ENCODE peak calls at places on chromosomes 1 and 21, in seven cellular contexts. Q, D, H, R, B, L and O are unnamed samples.
A peak's percentile ranks its signal among the peaks of the same experiment; 100 is the strongest.

GRCh38 chr1:202122639-202123335 is at the start of gene GPR37L1:
- DNase-seq in R (no peak), D (no peak), L (no peak), B (peak; percentile 50), H (peak; percentile 75), Q (peak; percentile 56), O (no peak)

GRCh38 chr1:98870959-98871903 is 133.4 kb downstream of the PLPPR5 start:
- DNase-seq in R (no peak), Q (no peak), B (no peak), D (no peak), L (no peak), H (no peak), O (no peak)

GRCh38 chr1:206723500-206724472 is 39.1 kb downstream of the MAPKAPK2 start:
- DNase-seq in H (peak; percentile 79), R (no peak), L (no peak), Q (no peak), D (no peak), B (peak; percentile 86), O (no peak)

GRCh38 chr21:17554619-17555472 is 42.0 kb downstream of the CXADR start:
- DNase-seq in D (no peak), L (no peak), Q (no peak), B (peak; percentile 10), R (no peak), H (peak; percentile 27), O (peak; percentile 3)

GRCh38 chr21:45788635-45789506 is 145.3 kb downstream of the PCBP3 start:
- DNase-seq in Q (no peak), R (no peak), L (no peak), H (no peak), D (no peak), B (peak; percentile 29), O (no peak)

GRCh38 chr1:170891872-170892271 is 43.5 kb upstream of the MROH9 start:
- DNase-seq in L (no peak), B (no peak), H (no peak), R (peak; percentile 30), Q (no peak), D (no peak), O (no peak)

GRCh38 chr1:16960560-16961296 is 19.7 kb downstream of the MFAP2 start:
- DNase-seq in Q (peak; percentile 84), D (peak; percentile 94), B (peak; percentile 75), R (peak; percentile 94), L (peak; percentile 74), H (peak; percentile 87), O (peak; percentile 81)

GRCh38 chr1:6033986-6034749 is 11.5 kb upstream of the KCNAB2 start:
- DNase-seq in H (peak; percentile 37), B (peak; percentile 9), Q (no peak), L (no peak), R (peak; percentile 46), D (peak; percentile 75), O (peak; percentile 35)

GRCh38 chr1:43358121-43358745 is 548 bp upstream of the CDC20 start:
- DNase-seq in R (peak; percentile 64), B (peak; percentile 37), L (peak; percentile 39), Q (no peak), H (peak; percentile 72), D (no peak), O (peak; percentile 64)

GRCh38 chr1:199057284-199057683 is 418.4 kb downstream of the PTPRC start:
- DNase-seq in B (no peak), H (no peak), Q (no peak), R (no peak), D (no peak), L (no peak), O (no peak)

GRCh38 chr1:110436635-110437034 is 14.3 kb upstream of the PROK1 start:
- DNase-seq in Q (no peak), D (no peak), H (no peak), B (peak; percentile 17), L (no peak), R (no peak), O (no peak)

GRCh38 chr1:198167436-198167934 is 10.7 kb downstream of the NEK7 start:
- DNase-seq in Q (no peak), B (peak; percentile 51), D (no peak), L (no peak), R (no peak), H (no peak), O (peak; percentile 50)

GRCh38 chr1:208137144-208137682 is 107.0 kb downstream of the PLXNA2 start:
- DNase-seq in B (peak; percentile 56), L (no peak), H (no peak), D (no peak), Q (no peak), R (no peak), O (no peak)

GRCh38 chr1:185551008-185551407 is 183.2 kb upstream of the HMCN1 start:
- DNase-seq in D (no peak), H (no peak), Q (no peak), L (no peak), R (no peak), B (no peak), O (no peak)

GRCh38 chr1:169031566-169032224 is 74.8 kb upstream of the ATP1B1 start:
- DNase-seq in L (no peak), Q (no peak), D (no peak), B (no peak), R (no peak), H (no peak), O (no peak)

GRCh38 chr1:35005711-35006110 is 20.6 kb upstream of the TMEM35B start:
- DNase-seq in R (no peak), L (no peak), Q (no peak), H (no peak), D (no peak), B (no peak), O (no peak)

GRCh38 chr1:27099154-27099903 is 55.6 kb downstream of the SLC9A1 start:
- DNase-seq in Q (no peak), H (peak; percentile 71), R (peak; percentile 23), D (no peak), B (peak; percentile 83), L (no peak), O (no peak)

GRCh38 chr1:55893155-55893554 is 678.0 kb upstream of the USP24 start:
- DNase-seq in Q (no peak), B (peak; percentile 61), H (peak; percentile 71), R (no peak), D (no peak), L (no peak), O (peak; percentile 3)

GRCh38 chr1:153422450-153423068 is 6.2 kb downstream of the S100A7A start:
- DNase-seq in D (peak; percentile 71), R (peak; percentile 66), H (peak; percentile 48), B (peak; percentile 64), L (peak; percentile 26), Q (no peak), O (peak; percentile 81)

GRCh38 chr21:42356680-42357079 is 5.9 kb upstream of the TFF2 start:
- DNase-seq in H (no peak), R (no peak), Q (no peak), B (no peak), D (peak; percentile 9), L (no peak), O (peak; percentile 34)

GRCh38 chr1:22916469-22916817 is 56.2 kb downstream of the LACTBL1 start:
- DNase-seq in R (no peak), Q (no peak), L (no peak), D (no peak), H (no peak), B (no peak), O (no peak)

GRCh38 chr1:208557695-208558094 is 313.5 kb upstream of the PLXNA2 start:
- DNase-seq in Q (no peak), B (no peak), H (no peak), D (no peak), R (no peak), L (no peak), O (no peak)

GRCh38 chr1:51234721-51235425 is 1.2 kb upstream of the RNF11 start:
- DNase-seq in D (peak; percentile 68), H (peak; percentile 31), L (peak; percentile 39), R (peak; percentile 86), Q (no peak), B (peak; percentile 33), O (peak; percentile 93)
- TF ChIP-seq POLR2A in D (no peak), H (no peak), L (no peak), R (no peak), Q (no peak), B (no peak), O (no peak)

GRCh38 chr1:204072951-204073836 is at the start of gene SOX13:
- DNase-seq in D (peak; percentile 93), H (peak; percentile 91), R (peak; percentile 92), B (peak; percentile 85), L (no peak), Q (peak; percentile 80), O (peak; percentile 22)
- TF ChIP-seq POLR2A in D (peak; percentile 96), H (peak; percentile 97), R (peak; percentile 96), B (peak; percentile 71), L (no peak), Q (peak; percentile 83), O (no peak)

DNA sequence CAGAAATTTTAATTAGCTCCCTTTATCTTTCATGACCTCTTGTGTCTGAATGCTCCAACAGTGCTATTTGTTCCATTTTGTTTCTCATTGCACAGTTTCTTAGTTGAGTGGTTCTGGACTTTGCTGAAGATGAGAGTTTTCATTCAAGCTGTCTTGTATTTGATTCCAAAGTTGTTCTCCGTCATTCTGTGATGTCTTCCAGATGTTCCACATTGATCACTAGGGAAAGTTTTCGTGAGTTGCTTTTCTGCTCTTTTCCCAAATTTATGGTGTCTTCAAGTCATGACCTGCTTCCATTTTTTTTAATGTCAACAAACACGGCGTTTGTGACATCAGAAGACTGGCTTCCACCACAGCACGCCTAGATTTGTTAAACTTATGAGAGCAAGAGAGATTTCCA is 575.5 kb downstream of the MRPL39 start:
- DNase-seq in R (no peak), D (no peak), L (no peak), Q (no peak), B (no peak), H (no peak), O (no peak)
- TF ChIP-seq POLR2A in R (no peak), D (no peak), L (no peak), Q (no peak), B (no peak), H (no peak), O (no peak)

DNA sequence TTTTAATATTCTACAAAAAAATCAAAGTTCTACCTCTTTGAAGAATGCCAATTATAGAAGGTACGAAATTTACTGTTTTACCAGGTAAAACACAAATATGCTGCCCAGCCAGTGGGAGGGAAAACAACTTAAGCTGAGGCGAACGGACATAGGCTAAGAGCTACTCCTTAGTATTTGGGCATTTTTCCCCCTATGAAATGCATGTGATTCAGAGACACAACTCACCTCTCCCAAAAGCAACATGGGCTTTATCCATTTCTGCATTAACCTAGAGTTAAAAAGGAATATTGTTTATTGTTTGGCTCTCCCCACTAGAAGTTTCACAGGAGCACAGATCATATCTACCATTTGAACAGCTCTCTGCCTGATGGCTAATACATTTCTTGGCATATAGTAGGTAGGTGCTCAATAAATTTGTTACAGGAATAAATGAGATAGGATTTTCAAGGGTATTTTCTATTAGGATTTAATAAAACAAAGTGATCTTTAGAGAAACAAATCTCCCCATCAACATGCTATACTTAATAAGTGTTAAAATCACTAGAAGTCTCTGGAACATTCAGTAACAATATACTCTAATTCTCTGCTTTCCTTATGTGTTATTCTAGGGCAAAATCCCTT is 2.4 kb upstream of the SORT1 start:
- DNase-seq in R (no peak), D (no peak), L (no peak), B (no peak), H (no peak), Q (no peak), O (no peak)
- TF ChIP-seq POLR2A in R (no peak), D (no peak), L (no peak), B (no peak), H (no peak), Q (no peak), O (no peak)